ENCODE peak calls at places on chromosome 4, in eight cellular contexts. One of them, this sample, is unnamed.

GRCh38 chr4:6500481-6501135 is 28.2 kb upstream of the PPP2R2C start:
- DNase-seq in NCI-H1417: no peak
- DNase-seq in OCI-LY7: no peak
- DNase-seq in stimulated activated CD4-positive, alpha-beta T cell treated with anti-CD3 and anti-CD28 coated beads, TNF-alpha, amount 100 ng/mL, for 4 hours: no peak
- DNase-seq in activated CD8-positive, alpha-beta memory T cell treated with anti-CD3 and anti-CD28 coated beads for 4 hours: no peak
- DNase-seq in stimulated activated naive B cell treated with anti-CD40 and anti-IgM and Interleukin-4, amounts not matched to agents 10 μg/mL and 1 μg/mL and 100 μg/mL, for 72 hours: no peak
- DNase-seq in NCI-H2029 treated with DMSO at 0.1 percent for 48 hours: no peak
- DNase-seq in iPS-NIHi11: no peak
- DNase-seq in this sample: no peak

GRCh38 chr4:55248756-55249155 is 97.3 kb upstream of the SRD5A3 start:
- DNase-seq in activated CD8-positive, alpha-beta memory T cell treated with anti-CD3 and anti-CD28 coated beads for 4 hours: no peak
- DNase-seq in stimulated activated CD4-positive, alpha-beta T cell treated with anti-CD3 and anti-CD28 coated beads, TNF-alpha, amount 100 ng/mL, for 4 hours: no peak
- DNase-seq in OCI-LY7: no peak
- DNase-seq in iPS-NIHi11: no peak
- DNase-seq in stimulated activated naive B cell treated with anti-CD40 and anti-IgM and Interleukin-4, amounts not matched to agents 10 μg/mL and 1 μg/mL and 100 μg/mL, for 72 hours: no peak
- DNase-seq in NCI-H2029 treated with DMSO at 0.1 percent for 48 hours: no peak
- DNase-seq in NCI-H1417: no peak
- DNase-seq in this sample: no peak

GRCh38 chr4:38290360-38290759 is 330.2 kb downstream of the PTTG2 start:
- DNase-seq in NCI-H2029 treated with DMSO at 0.1 percent for 48 hours: no peak
- DNase-seq in stimulated activated CD4-positive, alpha-beta T cell treated with anti-CD3 and anti-CD28 coated beads, TNF-alpha, amount 100 ng/mL, for 4 hours: no peak
- DNase-seq in stimulated activated naive B cell treated with anti-CD40 and anti-IgM and Interleukin-4, amounts not matched to agents 10 μg/mL and 1 μg/mL and 100 μg/mL, for 72 hours: no peak
- DNase-seq in activated CD8-positive, alpha-beta memory T cell treated with anti-CD3 and anti-CD28 coated beads for 4 hours: no peak
- DNase-seq in NCI-H1417: no peak
- DNase-seq in iPS-NIHi11: no peak
- DNase-seq in OCI-LY7: no peak
- DNase-seq in this sample: no peak

GRCh38 chr4:48223633-48224295 is 45.9 kb downstream of the TEC start:
- DNase-seq in stimulated activated CD4-positive, alpha-beta T cell treated with anti-CD3 and anti-CD28 coated beads, TNF-alpha, amount 100 ng/mL, for 4 hours: no peak
- DNase-seq in NCI-H2029 treated with DMSO at 0.1 percent for 48 hours: no peak
- DNase-seq in stimulated activated naive B cell treated with anti-CD40 and anti-IgM and Interleukin-4, amounts not matched to agents 10 μg/mL and 1 μg/mL and 100 μg/mL, for 72 hours: no peak
- DNase-seq in OCI-LY7: no peak
- DNase-seq in NCI-H1417: no peak
- DNase-seq in iPS-NIHi11: no peak
- DNase-seq in activated CD8-positive, alpha-beta memory T cell treated with anti-CD3 and anti-CD28 coated beads for 4 hours: no peak
- DNase-seq in this sample: no peak

GRCh38 chr4:2745981-2746806 is 9.9 kb downstream of the TNIP2 start:
- DNase-seq in NCI-H1417: no peak
- DNase-seq in stimulated activated naive B cell treated with anti-CD40 and anti-IgM and Interleukin-4, amounts not matched to agents 10 μg/mL and 1 μg/mL and 100 μg/mL, for 72 hours: peak
- DNase-seq in NCI-H2029 treated with DMSO at 0.1 percent for 48 hours: no peak
- DNase-seq in iPS-NIHi11: no peak
- DNase-seq in OCI-LY7: peak
- DNase-seq in activated CD8-positive, alpha-beta memory T cell treated with anti-CD3 and anti-CD28 coated beads for 4 hours: peak
- DNase-seq in stimulated activated CD4-positive, alpha-beta T cell treated with anti-CD3 and anti-CD28 coated beads, TNF-alpha, amount 100 ng/mL, for 4 hours: peak
- DNase-seq in this sample: peak

GRCh38 chr4:8439914-8440490 is 521 bp downstream of the ACOX3 start:
- DNase-seq in stimulated activated naive B cell treated with anti-CD40 and anti-IgM and Interleukin-4, amounts not matched to agents 10 μg/mL and 1 μg/mL and 100 μg/mL, for 72 hours: peak
- DNase-seq in activated CD8-positive, alpha-beta memory T cell treated with anti-CD3 and anti-CD28 coated beads for 4 hours: no peak
- DNase-seq in NCI-H1417: no peak
- DNase-seq in OCI-LY7: peak
- DNase-seq in iPS-NIHi11: no peak
- DNase-seq in NCI-H2029 treated with DMSO at 0.1 percent for 48 hours: peak
- DNase-seq in stimulated activated CD4-positive, alpha-beta T cell treated with anti-CD3 and anti-CD28 coated beads, TNF-alpha, amount 100 ng/mL, for 4 hours: no peak
- DNase-seq in this sample: peak

GRCh38 chr4:78693777-78694456 is 82.2 kb upstream of the BMP2K start:
- DNase-seq in stimulated activated CD4-positive, alpha-beta T cell treated with anti-CD3 and anti-CD28 coated beads, TNF-alpha, amount 100 ng/mL, for 4 hours: no peak
- DNase-seq in iPS-NIHi11: no peak
- DNase-seq in OCI-LY7: no peak
- DNase-seq in stimulated activated naive B cell treated with anti-CD40 and anti-IgM and Interleukin-4, amounts not matched to agents 10 μg/mL and 1 μg/mL and 100 μg/mL, for 72 hours: no peak
- DNase-seq in activated CD8-positive, alpha-beta memory T cell treated with anti-CD3 and anti-CD28 coated beads for 4 hours: no peak
- DNase-seq in NCI-H1417: no peak
- DNase-seq in NCI-H2029 treated with DMSO at 0.1 percent for 48 hours: no peak
- DNase-seq in this sample: peak

GRCh38 chr4:84792366-84793301 is 173.9 kb downstream of the WDFY3 start:
- DNase-seq in OCI-LY7: no peak
- DNase-seq in stimulated activated naive B cell treated with anti-CD40 and anti-IgM and Interleukin-4, amounts not matched to agents 10 μg/mL and 1 μg/mL and 100 μg/mL, for 72 hours: no peak
- DNase-seq in activated CD8-positive, alpha-beta memory T cell treated with anti-CD3 and anti-CD28 coated beads for 4 hours: no peak
- DNase-seq in NCI-H1417: no peak
- DNase-seq in NCI-H2029 treated with DMSO at 0.1 percent for 48 hours: no peak
- DNase-seq in iPS-NIHi11: no peak
- DNase-seq in stimulated activated CD4-positive, alpha-beta T cell treated with anti-CD3 and anti-CD28 coated beads, TNF-alpha, amount 100 ng/mL, for 4 hours: no peak
- DNase-seq in this sample: no peak

GRCh38 chr4:38273369-38273768 is 313.2 kb downstream of the PTTG2 start:
- DNase-seq in activated CD8-positive, alpha-beta memory T cell treated with anti-CD3 and anti-CD28 coated beads for 4 hours: no peak
- DNase-seq in NCI-H1417: no peak
- DNase-seq in stimulated activated naive B cell treated with anti-CD40 and anti-IgM and Interleukin-4, amounts not matched to agents 10 μg/mL and 1 μg/mL and 100 μg/mL, for 72 hours: no peak
- DNase-seq in stimulated activated CD4-positive, alpha-beta T cell treated with anti-CD3 and anti-CD28 coated beads, TNF-alpha, amount 100 ng/mL, for 4 hours: no peak
- DNase-seq in NCI-H2029 treated with DMSO at 0.1 percent for 48 hours: no peak
- DNase-seq in OCI-LY7: no peak
- DNase-seq in iPS-NIHi11: no peak
- DNase-seq in this sample: no peak

GRCh38 chr4:5791654-5792053 is 80.7 kb downstream of the EVC start:
- DNase-seq in iPS-NIHi11: no peak
- DNase-seq in stimulated activated CD4-positive, alpha-beta T cell treated with anti-CD3 and anti-CD28 coated beads, TNF-alpha, amount 100 ng/mL, for 4 hours: no peak
- DNase-seq in OCI-LY7: no peak
- DNase-seq in NCI-H1417: no peak
- DNase-seq in NCI-H2029 treated with DMSO at 0.1 percent for 48 hours: no peak
- DNase-seq in stimulated activated naive B cell treated with anti-CD40 and anti-IgM and Interleukin-4, amounts not matched to agents 10 μg/mL and 1 μg/mL and 100 μg/mL, for 72 hours: no peak
- DNase-seq in activated CD8-positive, alpha-beta memory T cell treated with anti-CD3 and anti-CD28 coated beads for 4 hours: no peak
- DNase-seq in this sample: no peak

GRCh38 chr4:182604161-182604591 is 313.0 kb downstream of the DCTD start:
- DNase-seq in activated CD8-positive, alpha-beta memory T cell treated with anti-CD3 and anti-CD28 coated beads for 4 hours: no peak
- DNase-seq in stimulated activated CD4-positive, alpha-beta T cell treated with anti-CD3 and anti-CD28 coated beads, TNF-alpha, amount 100 ng/mL, for 4 hours: no peak
- DNase-seq in NCI-H2029 treated with DMSO at 0.1 percent for 48 hours: peak
- DNase-seq in stimulated activated naive B cell treated with anti-CD40 and anti-IgM and Interleukin-4, amounts not matched to agents 10 μg/mL and 1 μg/mL and 100 μg/mL, for 72 hours: no peak
- DNase-seq in OCI-LY7: no peak
- DNase-seq in iPS-NIHi11: no peak
- DNase-seq in NCI-H1417: peak
- DNase-seq in this sample: no peak

GRCh38 chr4:79917246-79917645 is 155.8 kb downstream of the ANTXR2 start:
- DNase-seq in stimulated activated CD4-positive, alpha-beta T cell treated with anti-CD3 and anti-CD28 coated beads, TNF-alpha, amount 100 ng/mL, for 4 hours: peak
- DNase-seq in stimulated activated naive B cell treated with anti-CD40 and anti-IgM and Interleukin-4, amounts not matched to agents 10 μg/mL and 1 μg/mL and 100 μg/mL, for 72 hours: peak
- DNase-seq in OCI-LY7: peak
- DNase-seq in iPS-NIHi11: peak
- DNase-seq in NCI-H1417: peak
- DNase-seq in NCI-H2029 treated with DMSO at 0.1 percent for 48 hours: no peak
- DNase-seq in activated CD8-positive, alpha-beta memory T cell treated with anti-CD3 and anti-CD28 coated beads for 4 hours: no peak
- DNase-seq in this sample: peak

GRCh38 chr4:120156115-120156718 is 89.6 kb upstream of the MAD2L1 start:
- DNase-seq in NCI-H1417: peak
- DNase-seq in activated CD8-positive, alpha-beta memory T cell treated with anti-CD3 and anti-CD28 coated beads for 4 hours: no peak
- DNase-seq in iPS-NIHi11: peak
- DNase-seq in stimulated activated naive B cell treated with anti-CD40 and anti-IgM and Interleukin-4, amounts not matched to agents 10 μg/mL and 1 μg/mL and 100 μg/mL, for 72 hours: peak
- DNase-seq in OCI-LY7: peak
- DNase-seq in NCI-H2029 treated with DMSO at 0.1 percent for 48 hours: no peak
- DNase-seq in stimulated activated CD4-positive, alpha-beta T cell treated with anti-CD3 and anti-CD28 coated beads, TNF-alpha, amount 100 ng/mL, for 4 hours: no peak
- DNase-seq in this sample: peak

GRCh38 chr4:158299459-158300007 is 89.2 kb downstream of the TMEM144 start:
- DNase-seq in activated CD8-positive, alpha-beta memory T cell treated with anti-CD3 and anti-CD28 coated beads for 4 hours: no peak
- DNase-seq in iPS-NIHi11: no peak
- DNase-seq in NCI-H2029 treated with DMSO at 0.1 percent for 48 hours: no peak
- DNase-seq in NCI-H1417: no peak
- DNase-seq in stimulated activated naive B cell treated with anti-CD40 and anti-IgM and Interleukin-4, amounts not matched to agents 10 μg/mL and 1 μg/mL and 100 μg/mL, for 72 hours: no peak
- DNase-seq in stimulated activated CD4-positive, alpha-beta T cell treated with anti-CD3 and anti-CD28 coated beads, TNF-alpha, amount 100 ng/mL, for 4 hours: no peak
- DNase-seq in OCI-LY7: no peak
- DNase-seq in this sample: no peak

GRCh38 chr4:89024051-89024675 is 32.8 kb downstream of the FAM13A start:
- DNase-seq in activated CD8-positive, alpha-beta memory T cell treated with anti-CD3 and anti-CD28 coated beads for 4 hours: peak
- DNase-seq in iPS-NIHi11: peak
- DNase-seq in stimulated activated naive B cell treated with anti-CD40 and anti-IgM and Interleukin-4, amounts not matched to agents 10 μg/mL and 1 μg/mL and 100 μg/mL, for 72 hours: peak
- DNase-seq in stimulated activated CD4-positive, alpha-beta T cell treated with anti-CD3 and anti-CD28 coated beads, TNF-alpha, amount 100 ng/mL, for 4 hours: peak
- DNase-seq in OCI-LY7: peak
- DNase-seq in NCI-H1417: peak
- DNase-seq in NCI-H2029 treated with DMSO at 0.1 percent for 48 hours: peak
- DNase-seq in this sample: peak

GRCh38 chr4:173793937-173794510 is 264.0 kb upstream of the HAND2 start:
- DNase-seq in iPS-NIHi11: no peak
- DNase-seq in stimulated activated naive B cell treated with anti-CD40 and anti-IgM and Interleukin-4, amounts not matched to agents 10 μg/mL and 1 μg/mL and 100 μg/mL, for 72 hours: no peak
- DNase-seq in activated CD8-positive, alpha-beta memory T cell treated with anti-CD3 and anti-CD28 coated beads for 4 hours: no peak
- DNase-seq in NCI-H2029 treated with DMSO at 0.1 percent for 48 hours: no peak
- DNase-seq in OCI-LY7: no peak
- DNase-seq in stimulated activated CD4-positive, alpha-beta T cell treated with anti-CD3 and anti-CD28 coated beads, TNF-alpha, amount 100 ng/mL, for 4 hours: no peak
- DNase-seq in NCI-H1417: no peak
- DNase-seq in this sample: no peak

GRCh38 chr4:2080429-2081300 is 21.5 kb downstream of the NAT8L start:
- DNase-seq in stimulated activated naive B cell treated with anti-CD40 and anti-IgM and Interleukin-4, amounts not matched to agents 10 μg/mL and 1 μg/mL and 100 μg/mL, for 72 hours: no peak
- DNase-seq in NCI-H1417: no peak
- DNase-seq in NCI-H2029 treated with DMSO at 0.1 percent for 48 hours: no peak
- DNase-seq in stimulated activated CD4-positive, alpha-beta T cell treated with anti-CD3 and anti-CD28 coated beads, TNF-alpha, amount 100 ng/mL, for 4 hours: no peak
- DNase-seq in OCI-LY7: no peak
- DNase-seq in iPS-NIHi11: no peak
- DNase-seq in activated CD8-positive, alpha-beta memory T cell treated with anti-CD3 and anti-CD28 coated beads for 4 hours: no peak
- DNase-seq in this sample: no peak

GRCh38 chr4:44425614-44426208 is 22.9 kb downstream of the KCTD8 start:
- DNase-seq in OCI-LY7: no peak
- DNase-seq in NCI-H1417: no peak
- DNase-seq in NCI-H2029 treated with DMSO at 0.1 percent for 48 hours: no peak
- DNase-seq in iPS-NIHi11: peak
- DNase-seq in stimulated activated CD4-positive, alpha-beta T cell treated with anti-CD3 and anti-CD28 coated beads, TNF-alpha, amount 100 ng/mL, for 4 hours: no peak
- DNase-seq in stimulated activated naive B cell treated with anti-CD40 and anti-IgM and Interleukin-4, amounts not matched to agents 10 μg/mL and 1 μg/mL and 100 μg/mL, for 72 hours: no peak
- DNase-seq in activated CD8-positive, alpha-beta memory T cell treated with anti-CD3 and anti-CD28 coated beads for 4 hours: no peak
- DNase-seq in this sample: peak

GRCh38 chr4:87865288-87865687 is 32.5 kb downstream of the MEPE start:
- DNase-seq in stimulated activated naive B cell treated with anti-CD40 and anti-IgM and Interleukin-4, amounts not matched to agents 10 μg/mL and 1 μg/mL and 100 μg/mL, for 72 hours: no peak
- DNase-seq in activated CD8-positive, alpha-beta memory T cell treated with anti-CD3 and anti-CD28 coated beads for 4 hours: no peak
- DNase-seq in stimulated activated CD4-positive, alpha-beta T cell treated with anti-CD3 and anti-CD28 coated beads, TNF-alpha, amount 100 ng/mL, for 4 hours: no peak
- DNase-seq in OCI-LY7: no peak
- DNase-seq in NCI-H2029 treated with DMSO at 0.1 percent for 48 hours: peak
- DNase-seq in iPS-NIHi11: no peak
- DNase-seq in NCI-H1417: no peak
- DNase-seq in this sample: no peak

GRCh38 chr4:20618010-20618409 is 82.2 kb upstream of the PACRGL start:
- DNase-seq in stimulated activated naive B cell treated with anti-CD40 and anti-IgM and Interleukin-4, amounts not matched to agents 10 μg/mL and 1 μg/mL and 100 μg/mL, for 72 hours: no peak
- DNase-seq in activated CD8-positive, alpha-beta memory T cell treated with anti-CD3 and anti-CD28 coated beads for 4 hours: no peak
- DNase-seq in OCI-LY7: no peak
- DNase-seq in NCI-H2029 treated with DMSO at 0.1 percent for 48 hours: no peak
- DNase-seq in stimulated activated CD4-positive, alpha-beta T cell treated with anti-CD3 and anti-CD28 coated beads, TNF-alpha, amount 100 ng/mL, for 4 hours: no peak
- DNase-seq in iPS-NIHi11: no peak
- DNase-seq in NCI-H1417: peak
- DNase-seq in this sample: no peak

GRCh38 chr4:1300466-1301455 is 11.1 kb downstream of the MAEA start:
- DNase-seq in iPS-NIHi11: no peak
- DNase-seq in activated CD8-positive, alpha-beta memory T cell treated with anti-CD3 and anti-CD28 coated beads for 4 hours: no peak
- DNase-seq in stimulated activated naive B cell treated with anti-CD40 and anti-IgM and Interleukin-4, amounts not matched to agents 10 μg/mL and 1 μg/mL and 100 μg/mL, for 72 hours: no peak
- DNase-seq in NCI-H2029 treated with DMSO at 0.1 percent for 48 hours: no peak
- DNase-seq in OCI-LY7: no peak
- DNase-seq in stimulated activated CD4-positive, alpha-beta T cell treated with anti-CD3 and anti-CD28 coated beads, TNF-alpha, amount 100 ng/mL, for 4 hours: no peak
- DNase-seq in NCI-H1417: no peak
- DNase-seq in this sample: peak

GRCh38 chr4:184169225-184169867 is 48.3 kb downstream of the ENPP6 start:
- DNase-seq in NCI-H1417: no peak
- DNase-seq in stimulated activated naive B cell treated with anti-CD40 and anti-IgM and Interleukin-4, amounts not matched to agents 10 μg/mL and 1 μg/mL and 100 μg/mL, for 72 hours: no peak
- DNase-seq in OCI-LY7: no peak
- DNase-seq in activated CD8-positive, alpha-beta memory T cell treated with anti-CD3 and anti-CD28 coated beads for 4 hours: no peak
- DNase-seq in iPS-NIHi11: no peak
- DNase-seq in stimulated activated CD4-positive, alpha-beta T cell treated with anti-CD3 and anti-CD28 coated beads, TNF-alpha, amount 100 ng/mL, for 4 hours: no peak
- DNase-seq in NCI-H2029 treated with DMSO at 0.1 percent for 48 hours: no peak
- DNase-seq in this sample: no peak

GRCh38 chr4:99383833-99384392 is 31.4 kb upstream of the ADH1C start:
- DNase-seq in stimulated activated CD4-positive, alpha-beta T cell treated with anti-CD3 and anti-CD28 coated beads, TNF-alpha, amount 100 ng/mL, for 4 hours: no peak
- DNase-seq in NCI-H1417: no peak
- DNase-seq in stimulated activated naive B cell treated with anti-CD40 and anti-IgM and Interleukin-4, amounts not matched to agents 10 μg/mL and 1 μg/mL and 100 μg/mL, for 72 hours: no peak
- DNase-seq in iPS-NIHi11: no peak
- DNase-seq in NCI-H2029 treated with DMSO at 0.1 percent for 48 hours: no peak
- DNase-seq in OCI-LY7: no peak
- DNase-seq in activated CD8-positive, alpha-beta memory T cell treated with anti-CD3 and anti-CD28 coated beads for 4 hours: no peak
- DNase-seq in this sample: no peak

GRCh38 chr4:176718881-176719280 is 73.8 kb downstream of the VEGFC start:
- DNase-seq in NCI-H2029 treated with DMSO at 0.1 percent for 48 hours: no peak
- DNase-seq in stimulated activated CD4-positive, alpha-beta T cell treated with anti-CD3 and anti-CD28 coated beads, TNF-alpha, amount 100 ng/mL, for 4 hours: no peak
- DNase-seq in NCI-H1417: no peak
- DNase-seq in OCI-LY7: no peak
- DNase-seq in stimulated activated naive B cell treated with anti-CD40 and anti-IgM and Interleukin-4, amounts not matched to agents 10 μg/mL and 1 μg/mL and 100 μg/mL, for 72 hours: no peak
- DNase-seq in iPS-NIHi11: no peak
- DNase-seq in activated CD8-positive, alpha-beta memory T cell treated with anti-CD3 and anti-CD28 coated beads for 4 hours: no peak
- DNase-seq in this sample: no peak

GRCh38 chr4:182189107-182189878 is 53.9 kb upstream of the TENM3 start:
- DNase-seq in stimulated activated naive B cell treated with anti-CD40 and anti-IgM and Interleukin-4, amounts not matched to agents 10 μg/mL and 1 μg/mL and 100 μg/mL, for 72 hours: no peak
- DNase-seq in iPS-NIHi11: no peak
- DNase-seq in stimulated activated CD4-positive, alpha-beta T cell treated with anti-CD3 and anti-CD28 coated beads, TNF-alpha, amount 100 ng/mL, for 4 hours: no peak
- DNase-seq in OCI-LY7: no peak
- DNase-seq in NCI-H1417: no peak
- DNase-seq in NCI-H2029 treated with DMSO at 0.1 percent for 48 hours: no peak
- DNase-seq in activated CD8-positive, alpha-beta memory T cell treated with anti-CD3 and anti-CD28 coated beads for 4 hours: no peak
- DNase-seq in this sample: peak

GRCh38 chr4:26420903-26421302 is 69.4 kb downstream of the CCKAR start:
- DNase-seq in NCI-H2029 treated with DMSO at 0.1 percent for 48 hours: no peak
- DNase-seq in NCI-H1417: no peak
- DNase-seq in OCI-LY7: no peak
- DNase-seq in activated CD8-positive, alpha-beta memory T cell treated with anti-CD3 and anti-CD28 coated beads for 4 hours: no peak
- DNase-seq in stimulated activated naive B cell treated with anti-CD40 and anti-IgM and Interleukin-4, amounts not matched to agents 10 μg/mL and 1 μg/mL and 100 μg/mL, for 72 hours: no peak
- DNase-seq in stimulated activated CD4-positive, alpha-beta T cell treated with anti-CD3 and anti-CD28 coated beads, TNF-alpha, amount 100 ng/mL, for 4 hours: no peak
- DNase-seq in iPS-NIHi11: no peak
- DNase-seq in this sample: no peak